ENCODE peak calls at places on chromosomes 13 and 19, in nine cellular contexts. O, S, Q, C, F, B, G, M and R are unnamed samples.
A peak's percentile ranks its signal among the peaks of the same experiment; 100 is the strongest.

GRCh38 chr13:78241278-78241919 is 322.8 kb upstream of the EDNRB start:
- DNase-seq in S (no peak), B (no peak), G (no peak), Q (no peak), O (no peak), M (no peak), C (no peak), F (no peak), R (no peak)

GRCh38 chr13:97205971-97206370 is 16.2 kb upstream of the MBNL2 start:
- DNase-seq in F (no peak), B (no peak), Q (no peak), C (no peak), S (no peak), O (no peak), M (peak; percentile 32), G (no peak), R (no peak)

GRCh38 chr19:45128109-45128508 is 32.7 kb downstream of the NKPD1 start:
- DNase-seq in O (no peak), Q (no peak), G (no peak), M (no peak), S (no peak), C (no peak), F (no peak), B (no peak), R (no peak)

GRCh38 chr19:33879818-33880575 is 83.3 kb downstream of the KCTD15 start:
- DNase-seq in Q (no peak), M (no peak), F (no peak), O (no peak), G (no peak), C (no peak), B (no peak), S (peak; percentile 63), R (no peak)

GRCh38 chr13:26377038-26377437 is 123.1 kb downstream of the CDK8 start:
- DNase-seq in M (peak; percentile 4), B (no peak), Q (no peak), S (no peak), O (no peak), F (no peak), G (no peak), C (no peak), R (peak; percentile 11)

GRCh38 chr19:5690955-5691204 is 785 bp downstream of the RPL36 start:
- DNase-seq in B (no peak), C (no peak), O (no peak), F (no peak), M (no peak), Q (no peak), S (no peak), G (no peak), R (peak; percentile 24)

GRCh38 chr19:10018219-10018618 is 4.9 kb downstream of the RDH8 start:
- DNase-seq in M (peak; percentile 63), S (no peak), F (no peak), G (no peak), Q (no peak), O (no peak), B (no peak), C (no peak), R (peak; percentile 30)

GRCh38 chr19:48962029-48962848 is 2.9 kb upstream of the FTL start:
- DNase-seq in M (no peak), F (peak; percentile 53), B (peak; percentile 51), S (peak; percentile 80), Q (no peak), G (no peak), C (peak; percentile 20), O (peak; percentile 85), R (no peak)

GRCh38 chr13:95212962-95213850 is 88.0 kb downstream of the ABCC4 start:
- DNase-seq in C (no peak), S (no peak), F (no peak), G (no peak), B (no peak), M (no peak), Q (no peak), O (no peak), R (peak; percentile 20)

GRCh38 chr13:101283782-101284181 is 132.5 kb downstream of the NALCN start:
- DNase-seq in M (peak; percentile 53), O (no peak), G (no peak), F (no peak), S (no peak), C (no peak), B (no peak), Q (no peak), R (peak; percentile 58)

GRCh38 chr19:42422576-42423461 is 4.4 kb downstream of the LIPE start:
- DNase-seq in B (no peak), S (peak; percentile 78), O (no peak), Q (no peak), G (peak; percentile 45), F (peak; percentile 53), C (peak; percentile 26), M (peak; percentile 34), R (peak; percentile 71)

GRCh38 chr13:96934889-96935490 is 59.3 kb downstream of the OXGR1 start:
- DNase-seq in M (no peak), C (no peak), S (no peak), O (no peak), F (no peak), G (no peak), B (no peak), Q (no peak), R (no peak)

GRCh38 chr13:25222740-25223139 is 50.7 kb upstream of the AMER2 start:
- DNase-seq in F (no peak), C (no peak), G (no peak), Q (no peak), B (no peak), O (no peak), M (no peak), S (no peak), R (no peak)
- H3K27me3 ChIP-seq in F (no peaks in the 10 kb centered on the region), C (no peaks in the 10 kb centered on the region), G (no peaks in the 10 kb centered on the region), Q (no peaks in the 10 kb centered on the region), B (no peaks in the 10 kb centered on the region), O (no peaks in the 10 kb centered on the region), M (no peaks in the 10 kb centered on the region), S (no peaks in the 10 kb centered on the region), R (peaks cover 9% of the 10 kb centered on the region)

GRCh38 chr13:99969934-99970760 is 1.4 kb downstream of the ZIC5 start:
- DNase-seq in Q (no peak), S (peak; percentile 71), O (no peak), M (peak; percentile 27), B (no peak), C (no peak), F (no peak), G (no peak), R (no peak)

GRCh38 chr13:99967884-99968520 is 3.6 kb downstream of the ZIC5 start:
- DNase-seq in B (no peak), C (no peak), M (no peak), F (no peak), G (no peak), Q (no peak), O (no peak), S (no peak), R (no peak)

GRCh38 chr13:99969368-99969933 is 2.1 kb downstream of the ZIC5 start:
- DNase-seq in G (no peak), B (no peak), F (no peak), Q (no peak), M (no peak), C (no peak), O (no peak), S (no peak), R (no peak)

GRCh38 chr13:99967498-99967883 is 4.1 kb downstream of the ZIC5 start:
- DNase-seq in M (no peak), B (no peak), F (no peak), G (no peak), C (no peak), S (no peak), O (no peak), Q (no peak), R (no peak)

DNA sequence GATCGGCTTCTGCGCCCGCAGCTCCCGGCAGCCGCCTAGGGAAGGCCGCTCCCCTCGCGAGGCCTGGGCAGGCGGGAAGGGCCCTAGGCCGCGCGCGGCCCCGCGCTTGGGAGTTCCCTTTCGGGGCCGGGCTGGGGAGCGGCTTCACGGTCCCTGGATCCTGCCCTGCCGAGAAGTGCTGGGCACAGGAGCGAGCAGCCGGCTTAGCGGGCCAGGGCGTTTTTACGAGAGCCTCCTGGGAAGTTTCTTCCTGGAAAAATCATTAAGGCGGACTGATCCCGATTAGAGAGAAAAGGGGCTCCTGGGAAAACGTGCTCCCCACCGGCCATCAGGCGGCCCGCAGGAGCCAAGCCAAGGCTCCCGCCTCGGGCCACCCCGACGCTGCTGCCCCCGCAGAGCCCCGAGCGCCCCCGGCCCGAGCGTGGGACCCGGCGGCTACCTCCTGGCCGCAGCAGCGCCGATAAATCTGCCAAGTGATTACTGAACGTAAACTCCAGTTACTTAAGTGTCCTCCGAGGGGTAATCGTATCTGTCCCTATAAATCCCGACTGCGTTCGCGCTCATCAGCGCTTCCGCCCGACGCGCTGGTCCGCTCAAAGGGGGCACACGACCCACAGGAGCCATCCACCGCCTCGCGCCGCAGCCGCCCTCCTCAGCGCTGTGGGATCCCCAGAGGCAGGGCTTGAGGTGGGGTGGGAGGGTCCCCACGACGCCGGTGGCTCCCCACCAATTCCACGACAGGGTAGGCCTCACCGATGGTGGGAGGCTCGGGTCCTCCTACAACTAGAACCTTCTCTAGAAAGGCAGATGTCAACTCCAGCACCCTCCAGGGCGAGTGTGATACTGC is 2.8 kb downstream of the ZIC5 start:
- DNase-seq in S (peak; percentile 71), B (no peak), C (no peak), G (no peak), F (no peak), O (no peak), Q (no peak), M (no peak), R (no peak)
- H3K27me3 ChIP-seq in S (peaks cover 27% of the 10 kb centered on the region), B (peaks cover 94% of the 10 kb centered on the region), C (peaks cover 80% of the 10 kb centered on the region), G (peaks cover 80% of the 10 kb centered on the region), F (peaks cover 62% of the 10 kb centered on the region), O (no peaks in the 10 kb centered on the region), Q (peaks cover 45% of the 10 kb centered on the region), M (peaks cover 75% of the 10 kb centered on the region), R (peaks cover 97% of the 10 kb centered on the region)

GRCh38 chr19:596263-596655 is 6.6 kb downstream of the HCN2 start:
- DNase-seq in C (no peak), M (no peak), F (no peak), O (no peak), Q (no peak), G (no peak), S (no peak), B (no peak), R (no peak)
- H3K27me3 ChIP-seq in C (peaks cover 8% of the 10 kb centered on the region), M (peaks cover 2% of the 10 kb centered on the region), F (no peaks in the 10 kb centered on the region), O (no peaks in the 10 kb centered on the region), Q (peaks cover 7% of the 10 kb centered on the region), G (peaks cover 4% of the 10 kb centered on the region), S (no peaks in the 10 kb centered on the region), B (peaks cover 26% of the 10 kb centered on the region), R (peaks cover 22% of the 10 kb centered on the region)

GRCh38 chr19:54262066-54262465 is 5.0 kb upstream of the LILRB5 start:
- DNase-seq in Q (no peak), S (no peak), M (no peak), F (no peak), C (no peak), O (peak; percentile 34), B (no peak), G (no peak), R (no peak)
- H3K27me3 ChIP-seq in Q (no peaks in the 10 kb centered on the region), S (no peaks in the 10 kb centered on the region), M (no peaks in the 10 kb centered on the region), F (no peaks in the 10 kb centered on the region), C (no peaks in the 10 kb centered on the region), O (no peaks in the 10 kb centered on the region), B (no peaks in the 10 kb centered on the region), G (no peaks in the 10 kb centered on the region), R (no peaks in the 10 kb centered on the region)

GRCh38 chr19:53958168-53958571 is 4.6 kb upstream of the CACNG8 start:
- DNase-seq in M (no peak), Q (no peak), F (no peak), G (no peak), B (no peak), C (no peak), S (no peak), O (no peak), R (no peak)
- H3K27me3 ChIP-seq in M (peaks cover 8% of the 10 kb centered on the region), Q (no peaks in the 10 kb centered on the region), F (peaks cover 27% of the 10 kb centered on the region), G (peaks cover 32% of the 10 kb centered on the region), B (peaks cover 55% of the 10 kb centered on the region), C (peaks cover 61% of the 10 kb centered on the region), S (no peaks in the 10 kb centered on the region), O (no peaks in the 10 kb centered on the region), R (peaks cover 47% of the 10 kb centered on the region)